ENCODE peak calls at places on chromosomes 11 and 22, in six cellular contexts. O is CD8-positive, alpha-beta T cell; J is H54; K is T-helper 2 cell; Y is cardiac muscle cell; G is stomach. Z is an unnamed sample.

GRCh38 chr11:70048279-70049024 is 29.7 kb upstream of the ANO1 start:
- DNase-seq in J (no peak), Y (no peak), O (no peak), G (no peak), K (no peak), Z (peak; percentile 12)

GRCh38 chr11:56089697-56090096 is 3.4 kb upstream of the OR8I2 start:
- DNase-seq in K (no peak), J (no peak), G (no peak), O (no peak), Y (no peak), Z (no peak)

GRCh38 chr11:10930961-10931760 is 73.3 kb upstream of the ZBED5 start:
- DNase-seq in G (peak; percentile 53), O (peak; percentile 33), J (peak; percentile 48), K (peak; percentile 25), Y (peak; percentile 93), Z (peak; percentile 86)

GRCh38 chr11:35763301-35763700 is 100.7 kb downstream of the TRIM44 start:
- DNase-seq in K (no peak), O (no peak), J (no peak), Y (no peak), G (no peak), Z (no peak)

GRCh38 chr11:3914807-3915206 is 59.3 kb downstream of the STIM1 start:
- DNase-seq in O (no peak), G (no peak), Y (peak; percentile 38), J (no peak), K (peak; percentile 69), Z (peak; percentile 35)

GRCh38 chr22:46528121-46528610 is 9.3 kb downstream of the CELSR1 start:
- DNase-seq in Y (peak; percentile 92), G (no peak), O (no peak), K (no peak), J (no peak), Z (peak; percentile 53)

GRCh38 chr11:123581651-123582399 is 72.6 kb downstream of the SCN3B start:
- DNase-seq in G (no peak), K (no peak), O (no peak), J (no peak), Y (no peak), Z (no peak)

GRCh38 chr22:37303821-37304274 is 21.5 kb downstream of the CYTH4 start:
- DNase-seq in Y (peak; percentile 79), O (peak; percentile 49), J (peak; percentile 85), K (peak; percentile 64), G (no peak), Z (peak; percentile 95)

GRCh38 chr11:60872952-60873524 is 5.7 kb downstream of the ZP1 start:
- DNase-seq in G (peak; percentile 26), Y (peak; percentile 96), K (peak; percentile 70), J (peak; percentile 90), O (peak; percentile 39), Z (peak; percentile 89)

GRCh38 chr11:37905707-37906417 is 1307.8 kb upstream of the RAG2 start:
- DNase-seq in O (no peak), J (no peak), K (no peak), Y (no peak), G (no peak), Z (no peak)

GRCh38 chr11:118689503-118689851 is 10.0 kb upstream of the TREH start:
- DNase-seq in G (no peak), K (no peak), J (no peak), O (no peak), Y (no peak), Z (no peak)

Z was measured in mesenchymal stem cell.